ENCODE peak calls at places on chromosome 1, in six cellular contexts. One of them, this sample, is unnamed.
A peak's percentile ranks its signal among the peaks of the same experiment; 100 is the strongest.

GRCh38 chr1:117466761-117467160 is 99.5 kb downstream of the MAN1A2 start:
- DNase-seq in amniotic stem cell: no peak
- DNase-seq in AG08396: no peak
- DNase-seq in activated CD4-positive, CD25-positive, alpha-beta regulatory T cell: no peak
- DNase-seq in HTR-8/SVneo: no peak
- DNase-seq in AG09309: no peak
- DNase-seq in this sample: no peak

GRCh38 chr1:15734901-15735300 is 1.2 kb upstream of the SLC25A34 start:
- DNase-seq in AG09309: no peak
- DNase-seq in HTR-8/SVneo: no peak
- DNase-seq in amniotic stem cell: no peak
- DNase-seq in AG08396: no peak
- DNase-seq in activated CD4-positive, CD25-positive, alpha-beta regulatory T cell: no peak
- DNase-seq in this sample: no peak

GRCh38 chr1:85344256-85344694 is 67.8 kb upstream of the BCL10 start:
- DNase-seq in activated CD4-positive, CD25-positive, alpha-beta regulatory T cell: no peak
- DNase-seq in AG09309: no peak
- DNase-seq in AG08396: peak; percentile 39
- DNase-seq in amniotic stem cell: no peak
- DNase-seq in HTR-8/SVneo: no peak
- DNase-seq in this sample: peak; percentile 66

GRCh38 chr1:26786437-26787380 is 1.0 kb upstream of the PIGV start:
- DNase-seq in AG09309: peak; percentile 68
- DNase-seq in activated CD4-positive, CD25-positive, alpha-beta regulatory T cell: no peak
- DNase-seq in amniotic stem cell: no peak
- DNase-seq in AG08396: peak; percentile 82
- DNase-seq in HTR-8/SVneo: peak; percentile 58
- DNase-seq in this sample: no peak

GRCh38 chr1:228037401-228038386 is 30.9 kb downstream of the WNT3A start:
- DNase-seq in HTR-8/SVneo: no peak
- DNase-seq in activated CD4-positive, CD25-positive, alpha-beta regulatory T cell: no peak
- DNase-seq in AG09309: no peak
- DNase-seq in AG08396: no peak
- DNase-seq in amniotic stem cell: no peak
- DNase-seq in this sample: no peak

GRCh38 chr1:2165636-2166035 is 28.9 kb downstream of the FAAP20 start:
- DNase-seq in HTR-8/SVneo: no peak
- DNase-seq in activated CD4-positive, CD25-positive, alpha-beta regulatory T cell: no peak
- DNase-seq in AG09309: no peak
- DNase-seq in AG08396: no peak
- DNase-seq in amniotic stem cell: no peak
- DNase-seq in this sample: no peak

GRCh38 chr1:46533179-46533864 is 18.1 kb downstream of the KNCN start:
- DNase-seq in AG08396: peak; percentile 74
- DNase-seq in AG09309: no peak
- DNase-seq in activated CD4-positive, CD25-positive, alpha-beta regulatory T cell: peak; percentile 23
- DNase-seq in amniotic stem cell: no peak
- DNase-seq in HTR-8/SVneo: no peak
- DNase-seq in this sample: no peak

GRCh38 chr1:19676438-19676922 is 11.8 kb downstream of the HTR6 start:
- DNase-seq in amniotic stem cell: peak; percentile 32
- DNase-seq in HTR-8/SVneo: peak; percentile 48
- DNase-seq in activated CD4-positive, CD25-positive, alpha-beta regulatory T cell: no peak
- DNase-seq in AG08396: peak; percentile 94
- DNase-seq in AG09309: peak; percentile 63
- DNase-seq in this sample: peak; percentile 58

GRCh38 chr1:58813801-58814200 is 30.0 kb upstream of the JUN start:
- DNase-seq in HTR-8/SVneo: no peak
- DNase-seq in AG09309: no peak
- DNase-seq in activated CD4-positive, CD25-positive, alpha-beta regulatory T cell: no peak
- DNase-seq in amniotic stem cell: no peak
- DNase-seq in AG08396: no peak
- DNase-seq in this sample: no peak

GRCh38 chr1:8815582-8816285 is 1.7 kb downstream of the RERE start:
- DNase-seq in AG09309: no peak
- DNase-seq in AG08396: no peak
- DNase-seq in activated CD4-positive, CD25-positive, alpha-beta regulatory T cell: no peak
- DNase-seq in HTR-8/SVneo: no peak
- DNase-seq in amniotic stem cell: no peak
- DNase-seq in this sample: no peak

GRCh38 chr1:177620636-177621190 is 349.1 kb downstream of the SEC16B start:
- DNase-seq in amniotic stem cell: no peak
- DNase-seq in HTR-8/SVneo: no peak
- DNase-seq in AG09309: no peak
- DNase-seq in AG08396: no peak
- DNase-seq in activated CD4-positive, CD25-positive, alpha-beta regulatory T cell: no peak
- DNase-seq in this sample: no peak

GRCh38 chr1:204286323-204286714 is 72.5 kb upstream of the GOLT1A start:
- DNase-seq in activated CD4-positive, CD25-positive, alpha-beta regulatory T cell: no peak
- DNase-seq in HTR-8/SVneo: no peak
- DNase-seq in amniotic stem cell: no peak
- DNase-seq in AG08396: no peak
- DNase-seq in AG09309: no peak
- DNase-seq in this sample: no peak

GRCh38 chr1:26864610-26865480 is 1.9 kb downstream of the SFN start:
- DNase-seq in activated CD4-positive, CD25-positive, alpha-beta regulatory T cell: peak; percentile 90
- DNase-seq in HTR-8/SVneo: peak; percentile 89
- DNase-seq in AG09309: peak; percentile 93
- DNase-seq in amniotic stem cell: peak; percentile 97
- DNase-seq in AG08396: peak; percentile 97
- DNase-seq in this sample: peak; percentile 74

GRCh38 chr1:76073471-76073870 is 1.1 kb upstream of the ST6GALNAC3 start:
- DNase-seq in AG08396: peak; percentile 66
- DNase-seq in HTR-8/SVneo: no peak
- DNase-seq in activated CD4-positive, CD25-positive, alpha-beta regulatory T cell: no peak
- DNase-seq in AG09309: peak; percentile 24
- DNase-seq in amniotic stem cell: peak; percentile 27
- DNase-seq in this sample: no peak

GRCh38 chr1:23110391-23110790 is 58.3 kb downstream of the LUZP1 start:
- DNase-seq in AG08396: no peak
- DNase-seq in HTR-8/SVneo: no peak
- DNase-seq in amniotic stem cell: no peak
- DNase-seq in activated CD4-positive, CD25-positive, alpha-beta regulatory T cell: no peak
- DNase-seq in AG09309: no peak
- DNase-seq in this sample: no peak

GRCh38 chr1:48003741-48004503 is 6.7 kb upstream of the TRABD2B start:
- DNase-seq in activated CD4-positive, CD25-positive, alpha-beta regulatory T cell: no peak
- DNase-seq in AG09309: no peak
- DNase-seq in amniotic stem cell: no peak
- DNase-seq in HTR-8/SVneo: no peak
- DNase-seq in AG08396: no peak
- DNase-seq in this sample: no peak

GRCh38 chr1:164137273-164137947 is 421.6 kb upstream of the PBX1 start:
- DNase-seq in AG09309: no peak
- DNase-seq in HTR-8/SVneo: no peak
- DNase-seq in activated CD4-positive, CD25-positive, alpha-beta regulatory T cell: no peak
- DNase-seq in amniotic stem cell: no peak
- DNase-seq in AG08396: no peak
- DNase-seq in this sample: no peak

GRCh38 chr1:115408489-115409002 is 70.5 kb upstream of the NGF start:
- DNase-seq in activated CD4-positive, CD25-positive, alpha-beta regulatory T cell: no peak
- DNase-seq in AG08396: no peak
- DNase-seq in HTR-8/SVneo: no peak
- DNase-seq in amniotic stem cell: no peak
- DNase-seq in AG09309: no peak
- DNase-seq in this sample: no peak